ENCODE peak calls at places on chromosomes 3 and 15, in ten cellular contexts. One of them, this sample, is unnamed.

GRCh38 chr15:101370330-101371024 is 75.4 kb upstream of the SNRPA1 start:
- DNase-seq in astrocyte of the spinal cord: no peak
- DNase-seq in uterus: no peak
- DNase-seq in neural progenitor cell: no peak
- DNase-seq in RWPE1: no peak
- DNase-seq in GM06990: no peak
- DNase-seq in choroid plexus epithelial cell: no peak
- DNase-seq in pancreas: no peak
- DNase-seq in natural killer cell: no peak
- DNase-seq in BE2C: no peak
- DNase-seq in this sample: no peak

GRCh38 chr15:93042691-93043378 is 46.2 kb downstream of the RGMA start:
- DNase-seq in astrocyte of the spinal cord: no peak
- DNase-seq in uterus: no peak
- DNase-seq in neural progenitor cell: no peak
- DNase-seq in RWPE1: no peak
- DNase-seq in GM06990: no peak
- DNase-seq in choroid plexus epithelial cell: no peak
- DNase-seq in pancreas: no peak
- DNase-seq in natural killer cell: no peak
- DNase-seq in BE2C: no peak
- DNase-seq in this sample: no peak

GRCh38 chr3:43794776-43795175 is 104.0 kb downstream of the ABHD5 start:
- DNase-seq in astrocyte of the spinal cord: peak
- DNase-seq in uterus: no peak
- DNase-seq in neural progenitor cell: no peak
- DNase-seq in RWPE1: peak
- DNase-seq in GM06990: no peak
- DNase-seq in choroid plexus epithelial cell: peak
- DNase-seq in pancreas: no peak
- DNase-seq in natural killer cell: no peak
- DNase-seq in BE2C: no peak
- DNase-seq in this sample: no peak

GRCh38 chr3:184409331-184409926 is 29.6 kb downstream of the CHRD start:
- DNase-seq in astrocyte of the spinal cord: no peak
- DNase-seq in uterus: no peak
- DNase-seq in neural progenitor cell: no peak
- DNase-seq in RWPE1: no peak
- DNase-seq in GM06990: no peak
- DNase-seq in choroid plexus epithelial cell: no peak
- DNase-seq in pancreas: no peak
- DNase-seq in natural killer cell: no peak
- DNase-seq in BE2C: no peak
- DNase-seq in this sample: no peak

GRCh38 chr3:33063651-33064051 is 33.3 kb downstream of the GLB1 start:
- DNase-seq in astrocyte of the spinal cord: no peak
- DNase-seq in uterus: no peak
- DNase-seq in neural progenitor cell: no peak
- DNase-seq in RWPE1: no peak
- DNase-seq in GM06990: no peak
- DNase-seq in choroid plexus epithelial cell: peak
- DNase-seq in pancreas: no peak
- DNase-seq in natural killer cell: no peak
- DNase-seq in BE2C: no peak
- DNase-seq in this sample: no peak

GRCh38 chr3:193842832-193843446 is 249.9 kb downstream of the OPA1 start:
- DNase-seq in astrocyte of the spinal cord: no peak
- DNase-seq in uterus: no peak
- DNase-seq in neural progenitor cell: no peak
- DNase-seq in RWPE1: no peak
- DNase-seq in GM06990: no peak
- DNase-seq in choroid plexus epithelial cell: no peak
- DNase-seq in pancreas: no peak
- DNase-seq in natural killer cell: no peak
- DNase-seq in BE2C: no peak
- DNase-seq in this sample: no peak

GRCh38 chr15:69505906-69506305 is 53.3 kb downstream of the RPLP1 start:
- DNase-seq in astrocyte of the spinal cord: no peak
- DNase-seq in uterus: no peak
- DNase-seq in neural progenitor cell: no peak
- DNase-seq in RWPE1: no peak
- DNase-seq in GM06990: no peak
- DNase-seq in choroid plexus epithelial cell: no peak
- DNase-seq in pancreas: no peak
- DNase-seq in natural killer cell: no peak
- DNase-seq in BE2C: no peak
- DNase-seq in this sample: no peak

GRCh38 chr3:149506965-149507364 is 32.5 kb downstream of the TM4SF4 start:
- DNase-seq in astrocyte of the spinal cord: peak
- DNase-seq in uterus: no peak
- DNase-seq in neural progenitor cell: no peak
- DNase-seq in RWPE1: no peak
- DNase-seq in GM06990: no peak
- DNase-seq in choroid plexus epithelial cell: no peak
- DNase-seq in pancreas: no peak
- DNase-seq in natural killer cell: no peak
- DNase-seq in BE2C: no peak
- DNase-seq in this sample: no peak

GRCh38 chr3:36538405-36538804 is 158.1 kb downstream of the STAC start:
- DNase-seq in astrocyte of the spinal cord: no peak
- DNase-seq in uterus: no peak
- DNase-seq in neural progenitor cell: no peak
- DNase-seq in RWPE1: no peak
- DNase-seq in GM06990: no peak
- DNase-seq in choroid plexus epithelial cell: no peak
- DNase-seq in pancreas: no peak
- DNase-seq in natural killer cell: no peak
- DNase-seq in BE2C: no peak
- DNase-seq in this sample: no peak

GRCh38 chr3:30198162-30198561 is 408.2 kb upstream of the TGFBR2 start:
- DNase-seq in astrocyte of the spinal cord: no peak
- DNase-seq in uterus: no peak
- DNase-seq in neural progenitor cell: no peak
- DNase-seq in RWPE1: no peak
- DNase-seq in GM06990: no peak
- DNase-seq in choroid plexus epithelial cell: peak
- DNase-seq in pancreas: no peak
- DNase-seq in natural killer cell: no peak
- DNase-seq in BE2C: no peak
- DNase-seq in this sample: no peak

GRCh38 chr3:60933828-60934227 is 317.4 kb downstream of the FHIT start:
- DNase-seq in astrocyte of the spinal cord: no peak
- DNase-seq in uterus: no peak
- DNase-seq in neural progenitor cell: no peak
- DNase-seq in RWPE1: no peak
- DNase-seq in GM06990: no peak
- DNase-seq in choroid plexus epithelial cell: no peak
- DNase-seq in pancreas: no peak
- DNase-seq in natural killer cell: no peak
- DNase-seq in BE2C: no peak
- DNase-seq in this sample: no peak

GRCh38 chr15:58629625-58630024 is 119.9 kb downstream of the ADAM10 start:
- DNase-seq in astrocyte of the spinal cord: no peak
- DNase-seq in uterus: no peak
- DNase-seq in neural progenitor cell: no peak
- DNase-seq in RWPE1: no peak
- DNase-seq in GM06990: no peak
- DNase-seq in choroid plexus epithelial cell: no peak
- DNase-seq in pancreas: no peak
- DNase-seq in natural killer cell: no peak
- DNase-seq in BE2C: no peak
- DNase-seq in this sample: no peak

GRCh38 chr15:43519207-43519606 is 1.8 kb downstream of the MAP1A start:
- DNase-seq in astrocyte of the spinal cord: no peak
- DNase-seq in uterus: no peak
- DNase-seq in neural progenitor cell: no peak
- DNase-seq in RWPE1: no peak
- DNase-seq in GM06990: no peak
- DNase-seq in choroid plexus epithelial cell: no peak
- DNase-seq in pancreas: no peak
- DNase-seq in natural killer cell: no peak
- DNase-seq in BE2C: peak
- DNase-seq in this sample: no peak

GRCh38 chr3:129715854-129716253 is 109.4 kb upstream of the PLXND1 start:
- DNase-seq in astrocyte of the spinal cord: no peak
- DNase-seq in uterus: no peak
- DNase-seq in neural progenitor cell: no peak
- DNase-seq in RWPE1: no peak
- DNase-seq in GM06990: no peak
- DNase-seq in choroid plexus epithelial cell: no peak
- DNase-seq in pancreas: no peak
- DNase-seq in natural killer cell: no peak
- DNase-seq in BE2C: no peak
- DNase-seq in this sample: no peak
- TF ChIP-seq CTCF in astrocyte of the spinal cord: no peak
- TF ChIP-seq CTCF in uterus: no peak
- TF ChIP-seq CTCF in neural progenitor cell: no peak
- TF ChIP-seq CTCF in RWPE1: no peak
- TF ChIP-seq CTCF in GM06990: no peak
- TF ChIP-seq CTCF in choroid plexus epithelial cell: no peak
- TF ChIP-seq CTCF in pancreas: no peak
- TF ChIP-seq CTCF in natural killer cell: no peak
- TF ChIP-seq CTCF in BE2C: no peak
- TF ChIP-seq CTCF in this sample: no peak

DNA sequence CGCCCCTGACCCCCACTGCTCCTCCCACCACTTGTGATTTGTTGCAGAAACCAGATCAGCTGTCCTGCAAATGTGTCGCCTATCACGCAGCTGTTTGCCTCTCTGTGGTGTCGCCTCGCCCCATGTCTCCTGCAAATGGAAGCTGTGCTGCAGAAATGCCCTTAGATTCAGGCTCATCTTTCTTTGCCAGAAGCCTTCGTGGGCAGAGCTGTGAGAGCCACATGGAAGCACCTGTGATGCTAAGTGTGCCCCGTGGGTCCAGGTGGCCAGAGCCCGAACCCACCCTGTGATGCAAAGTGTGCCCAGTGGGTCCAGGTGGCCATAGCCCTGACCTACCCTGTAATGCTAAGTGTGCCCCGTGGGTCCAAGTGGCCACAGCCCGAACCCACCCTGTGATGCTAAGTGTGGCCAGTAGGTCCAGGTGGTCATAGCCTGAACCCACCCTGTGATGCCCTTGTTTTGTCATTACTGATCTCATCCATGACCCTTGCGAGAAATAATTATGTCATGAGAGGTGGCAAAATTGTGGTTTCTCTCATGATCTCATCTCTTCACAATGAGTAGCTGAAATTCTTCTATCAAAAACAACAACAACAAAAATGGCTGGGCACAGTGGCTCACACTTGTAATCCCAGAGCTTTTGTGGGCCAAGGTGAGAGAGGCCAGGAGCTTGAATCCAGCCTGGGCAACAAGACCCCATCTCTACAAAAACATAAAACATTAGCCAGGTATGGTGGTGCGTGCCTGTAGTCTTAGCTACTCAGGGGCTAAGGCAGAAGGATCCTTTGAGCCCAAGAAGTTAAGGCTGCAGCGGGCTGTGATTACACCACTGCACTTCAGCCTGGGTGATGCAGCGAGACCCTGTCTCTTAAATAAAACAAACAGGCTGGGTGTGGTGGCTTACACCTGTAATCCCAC is 187.4 kb downstream of the GOLGA6L6 start:
- DNase-seq in astrocyte of the spinal cord: no peak
- DNase-seq in uterus: no peak
- DNase-seq in neural progenitor cell: no peak
- DNase-seq in RWPE1: no peak
- DNase-seq in GM06990: no peak
- DNase-seq in choroid plexus epithelial cell: no peak
- DNase-seq in pancreas: peak
- DNase-seq in natural killer cell: peak
- DNase-seq in BE2C: no peak
- DNase-seq in this sample: peak
- TF ChIP-seq CTCF in astrocyte of the spinal cord: no peak
- TF ChIP-seq CTCF in uterus: no peak
- TF ChIP-seq CTCF in neural progenitor cell: no peak
- TF ChIP-seq CTCF in RWPE1: no peak
- TF ChIP-seq CTCF in GM06990: no peak
- TF ChIP-seq CTCF in choroid plexus epithelial cell: no peak
- TF ChIP-seq CTCF in pancreas: no peak
- TF ChIP-seq CTCF in natural killer cell: no peak
- TF ChIP-seq CTCF in BE2C: no peak
- TF ChIP-seq CTCF in this sample: no peak

DNA sequence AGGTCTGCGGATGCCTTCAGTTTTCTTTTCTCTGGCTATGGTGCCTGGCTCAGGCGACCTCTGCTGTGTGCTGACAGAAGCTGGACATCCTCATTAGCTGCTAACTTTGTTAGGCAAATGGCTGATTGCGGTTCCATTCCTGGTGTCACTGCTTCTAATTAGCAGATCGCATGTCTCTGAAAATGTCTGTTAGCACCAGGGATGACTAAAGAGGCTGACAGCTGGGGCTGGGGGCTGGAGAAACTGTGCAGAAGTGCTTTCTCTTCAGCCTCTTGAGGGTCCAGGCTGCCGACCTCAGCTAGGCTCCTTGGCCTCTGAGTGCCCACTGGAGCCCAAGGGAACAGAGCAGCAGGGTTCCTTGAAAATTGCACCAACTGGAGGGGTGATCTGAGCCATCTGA is 39.3 kb downstream of the CHCHD6 start:
- DNase-seq in astrocyte of the spinal cord: no peak
- DNase-seq in uterus: no peak
- DNase-seq in neural progenitor cell: no peak
- DNase-seq in RWPE1: no peak
- DNase-seq in GM06990: no peak
- DNase-seq in choroid plexus epithelial cell: no peak
- DNase-seq in pancreas: no peak
- DNase-seq in natural killer cell: no peak
- DNase-seq in BE2C: no peak
- DNase-seq in this sample: no peak
- TF ChIP-seq CTCF in astrocyte of the spinal cord: no peak
- TF ChIP-seq CTCF in uterus: no peak
- TF ChIP-seq CTCF in neural progenitor cell: no peak
- TF ChIP-seq CTCF in RWPE1: no peak
- TF ChIP-seq CTCF in GM06990: no peak
- TF ChIP-seq CTCF in choroid plexus epithelial cell: no peak
- TF ChIP-seq CTCF in pancreas: no peak
- TF ChIP-seq CTCF in natural killer cell: no peak
- TF ChIP-seq CTCF in BE2C: no peak
- TF ChIP-seq CTCF in this sample: no peak

DNA sequence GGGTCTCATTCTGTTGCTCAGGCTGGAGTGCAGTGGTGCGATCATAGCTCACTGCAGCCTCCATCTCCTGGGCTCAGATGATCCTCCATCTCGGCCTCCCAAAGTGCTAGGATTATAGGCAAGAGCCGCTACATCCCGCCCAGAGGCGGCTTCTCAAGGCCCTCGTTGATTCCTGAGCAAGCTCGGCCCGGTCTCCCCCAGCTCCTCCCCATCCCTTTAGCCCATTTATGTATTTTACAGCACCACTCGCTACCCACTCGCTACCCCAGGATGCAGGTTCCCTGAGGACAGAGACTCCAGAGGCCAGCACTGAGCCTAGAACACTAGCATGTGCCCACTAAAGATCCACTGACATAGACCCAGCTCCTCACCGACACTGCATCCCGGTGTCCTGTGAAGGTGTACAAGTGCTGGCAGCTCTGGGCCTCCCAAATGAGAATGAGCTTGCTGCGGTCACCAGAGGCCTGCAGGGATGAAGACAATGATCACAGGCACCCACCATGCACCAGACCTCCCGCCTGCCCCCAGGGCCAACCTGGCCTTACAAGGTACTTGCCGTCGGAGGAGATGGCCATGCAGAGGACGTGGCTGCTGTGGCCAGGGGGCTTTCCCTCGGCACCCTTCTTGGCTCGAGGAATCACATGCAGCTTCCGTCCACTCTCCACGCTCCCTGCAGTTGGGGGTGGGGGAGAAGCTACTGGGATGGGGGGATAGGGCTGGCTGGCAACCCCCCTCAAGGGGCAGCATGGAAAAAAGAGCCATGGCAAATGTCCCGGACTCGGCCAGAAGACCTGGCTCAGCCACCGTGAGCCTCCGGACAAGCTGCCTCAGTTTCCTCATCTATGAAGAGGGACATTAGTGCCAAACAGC is 5.6 kb downstream of the RRP9 start:
- DNase-seq in astrocyte of the spinal cord: no peak
- DNase-seq in uterus: no peak
- DNase-seq in neural progenitor cell: no peak
- DNase-seq in RWPE1: no peak
- DNase-seq in GM06990: no peak
- DNase-seq in choroid plexus epithelial cell: no peak
- DNase-seq in pancreas: no peak
- DNase-seq in natural killer cell: no peak
- DNase-seq in BE2C: no peak
- DNase-seq in this sample: no peak
- TF ChIP-seq CTCF in astrocyte of the spinal cord: no peak
- TF ChIP-seq CTCF in uterus: no peak
- TF ChIP-seq CTCF in neural progenitor cell: no peak
- TF ChIP-seq CTCF in RWPE1: no peak
- TF ChIP-seq CTCF in GM06990: no peak
- TF ChIP-seq CTCF in choroid plexus epithelial cell: no peak
- TF ChIP-seq CTCF in pancreas: no peak
- TF ChIP-seq CTCF in natural killer cell: no peak
- TF ChIP-seq CTCF in BE2C: no peak
- TF ChIP-seq CTCF in this sample: no peak

This sample was measured in GM20000.